ENCODE peak calls at places on chromosomes 6 and 20, in six cellular contexts. M is WTC11, T is mesendoderm, P is germinal center, N is naive B cell, J is mesothelial cell of epicardium. S is an unnamed sample.
A peak's percentile ranks its signal among the peaks of the same experiment; 100 is the strongest.

GRCh38 chr6:158457616-158458278 is 102.1 kb upstream of the TMEM181 start:
- DNase-seq in J (no peak), P (no peak), N (no peak), M (no peak), T (no peak), S (no peak)

GRCh38 chr6:37141291-37142046 is 28.5 kb upstream of the PIM1 start:
- DNase-seq in M (peak; percentile 58), P (no peak), N (no peak), J (no peak), T (peak; percentile 96), S (no peak)

GRCh38 chr20:1491891-1492642 is 847 bp upstream of the SIRPB2 start:
- DNase-seq in P (no peak), M (no peak), J (no peak), T (no peak), N (no peak), S (no peak)

GRCh38 chr6:37646986-37647764 is 50.5 kb downstream of the MDGA1 start:
- DNase-seq in M (no peak), T (no peak), N (no peak), P (no peak), J (no peak), S (no peak)

GRCh38 chr6:138161118-138161433 is 663 bp upstream of the ARFGEF3 start:
- DNase-seq in M (no peak), T (peak; percentile 40), P (no peak), N (no peak), J (no peak), S (no peak)

GRCh38 chr6:43271103-43271815 is 26.8 kb upstream of the SLC22A7 start:
- DNase-seq in J (no peak), M (no peak), P (peak; percentile 77), T (no peak), N (peak; percentile 39), S (no peak)

GRCh38 chr6:37758647-37759046 is 60.9 kb upstream of the ZFAND3 start:
- DNase-seq in P (no peak), J (no peak), M (no peak), N (no peak), T (no peak), S (no peak)

GRCh38 chr20:61724376-61724775 is 341.3 kb downstream of the TAF4 start:
- DNase-seq in N (no peak), J (no peak), P (no peak), M (peak; percentile 65), T (peak; percentile 74), S (no peak)

GRCh38 chr20:22106308-22106938 is 401.0 kb downstream of the PAX1 start:
- DNase-seq in J (no peak), P (no peak), N (no peak), T (peak; percentile 61), M (no peak), S (no peak)

GRCh38 chr20:62732766-62733165 is 24.1 kb downstream of the NTSR1 start:
- DNase-seq in P (no peak), N (no peak), J (peak; percentile 17), T (no peak), M (peak; percentile 8), S (no peak)

GRCh38 chr6:150058986-150059385 is 9.9 kb downstream of the ULBP3 start:
- DNase-seq in J (no peak), N (no peak), P (no peak), T (no peak), M (no peak), S (no peak)

GRCh38 chr6:28981833-28982475 is 23.2 kb downstream of the ZNF311 start:
- DNase-seq in N (peak; percentile 83), M (peak; percentile 70), T (peak; percentile 93), P (peak; percentile 69), J (no peak), S (peak; percentile 79)

GRCh38 chr6:113359155-113360140 is 497.7 kb upstream of the MARCKS start:
- DNase-seq in P (no peak), N (no peak), J (no peak), M (no peak), T (no peak), S (no peak)

GRCh38 chr6:24990944-24991747 is 55.4 kb upstream of the RIPOR2 start:
- DNase-seq in N (no peak), T (no peak), P (no peak), J (no peak), M (no peak), S (no peak)

GRCh38 chr6:107657755-107658461 is 166.2 kb downstream of the SCML4 start:
- DNase-seq in J (no peak), P (peak; percentile 78), N (peak; percentile 86), T (no peak), M (no peak), S (no peak)

GRCh38 chr6:119602215-119603178 is 252.9 kb upstream of the MAN1A1 start:
- DNase-seq in M (no peak), N (no peak), T (no peak), J (no peak), P (no peak), S (no peak)

GRCh38 chr6:105790635-105791034 is 295.5 kb upstream of the PRDM1 start:
- DNase-seq in P (no peak), N (no peak), M (no peak), T (no peak), J (no peak), S (no peak)

GRCh38 chr20:18191336-18191735 is 53.7 kb downstream of the KAT14 start:
- DNase-seq in N (no peak), M (no peak), T (no peak), J (no peak), P (no peak), S (no peak)

GRCh38 chr6:52284131-52284459 is 447 bp downstream of the MCM3 start:
- DNase-seq in P (no peak), N (no peak), M (peak; percentile 76), T (peak; percentile 95), J (no peak), S (no peak)

GRCh38 chr20:6765469-6766058 is 1.9 kb upstream of the BMP2 start:
- DNase-seq in T (peak; percentile 69), M (no peak), J (no peak), P (no peak), N (peak; percentile 19), S (no peak)

GRCh38 chr20:36279776-36280175 is 26.4 kb upstream of the DLGAP4 start:
- DNase-seq in N (no peak), P (no peak), J (no peak), M (no peak), T (no peak), S (no peak)

GRCh38 chr20:37807901-37808751 is 94.8 kb upstream of the VSTM2L start:
- DNase-seq in P (no peak), J (no peak), M (no peak), N (no peak), T (peak; percentile 86), S (no peak)

GRCh38 chr6:18339599-18339998 is 47.6 kb upstream of the RNF144B start:
- DNase-seq in T (no peak), J (no peak), N (no peak), P (no peak), M (no peak), S (no peak)

GRCh38 chr6:14775528-14775927 is 470.3 kb upstream of the JARID2 start:
- DNase-seq in N (no peak), J (no peak), M (no peak), T (no peak), P (no peak), S (no peak)

GRCh38 chr6:31821301-31822037 is 6.1 kb upstream of the HSPA1B start:
- DNase-seq in T (peak; percentile 79), N (no peak), J (no peak), M (peak; percentile 71), P (peak; percentile 60), S (no peak)

GRCh38 chr6:18034798-18035202 is 47.4 kb upstream of the KIF13A start:
- DNase-seq in M (no peak), T (no peak), P (no peak), J (no peak), N (no peak), S (no peak)

GRCh38 chr20:51004305-51004727 is 18.6 kb downstream of the KCNG1 start:
- DNase-seq in P (no peak), J (no peak), T (no peak), M (no peak), N (no peak), S (no peak)

GRCh38 chr6:89928604-89929003 is 34.3 kb downstream of the GJA10 start:
- DNase-seq in M (no peak), P (no peak), J (no peak), N (no peak), T (no peak), S (no peak)

GRCh38 chr6:90494067-90494773 is 92.7 kb downstream of the MAP3K7 start:
- DNase-seq in P (no peak), T (peak; percentile 78), M (peak; percentile 62), N (no peak), J (no peak), S (no peak)

GRCh38 chr20:54172532-54172855 is 1.3 kb downstream of the CYP24A1 start:
- DNase-seq in M (no peak), N (no peak), T (no peak), P (no peak), J (no peak), S (peak; percentile 73)

GRCh38 chr20:2114106-2114505 is 12.5 kb downstream of the STK35 start:
- DNase-seq in J (no peak), T (no peak), P (no peak), M (no peak), N (no peak), S (no peak)

GRCh38 chr20:60009318-60009717 is 51.1 kb downstream of the CDH26 start:
- DNase-seq in M (no peak), P (no peak), N (no peak), T (no peak), J (no peak), S (no peak)

GRCh38 chr20:33667245-33668086 is 723 bp downstream of the ACTL10 start:
- DNase-seq in P (peak; percentile 28), N (peak; percentile 73), T (peak; percentile 75), M (no peak), J (no peak), S (peak; percentile 80)

GRCh38 chr6:140846518-140847277 is 1286.0 kb upstream of the GJE1 start:
- DNase-seq in J (no peak), T (no peak), N (no peak), P (no peak), M (no peak), S (no peak)

GRCh38 chr6:139355777-139356445 is 18.5 kb downstream of the CITED2 start:
- DNase-seq in P (no peak), J (no peak), M (no peak), T (no peak), N (no peak), S (no peak)

GRCh38 chr6:49528571-49528970 is 21.9 kb upstream of the C6orf141 start:
- DNase-seq in N (no peak), M (no peak), T (no peak), P (no peak), J (no peak), S (no peak)

GRCh38 chr20:53609501-53610445 is 16.1 kb upstream of the ZNF217 start:
- DNase-seq in M (peak; percentile 47), J (no peak), T (peak; percentile 79), N (peak; percentile 33), P (no peak), S (no peak)

GRCh38 chr6:11920566-11920965 is 91.5 kb upstream of the HIVEP1 start:
- DNase-seq in J (no peak), M (no peak), T (no peak), N (no peak), P (no peak), S (no peak)

GRCh38 chr6:129498950-129499870 is 210.8 kb downstream of the ARHGAP18 start:
- DNase-seq in M (no peak), J (no peak), P (peak; percentile 34), N (peak; percentile 54), T (peak; percentile 58), S (no peak)

S was measured in type B pancreatic cell.